ENCODE peak calls at places on chromosome 5, in four cellular contexts. R is GM23248, Q is neural progenitor cell, T is heart right ventricle. L is an unnamed sample. For H3K9me3 and H3K4me1, the result is how much of the 10 kb centered on the place peaks cover.

GRCh38 chr5:168020522-168021294 is 270.7 kb upstream of the WWC1 start:
- DNase-seq in T (peak), Q (no peak), R (peak), L (no peak)

GRCh38 chr5:36552626-36553393 is 53.6 kb upstream of the SLC1A3 start:
- DNase-seq in Q (no peak), R (peak), T (peak), L (no peak)

GRCh38 chr5:3456121-3456681 is 139.4 kb upstream of the IRX1 start:
- DNase-seq in T (no peak), Q (no peak), R (no peak), L (no peak)

GRCh38 chr5:154309361-154309725 is 118.8 kb downstream of the GALNT10 start:
- DNase-seq in R (peak), Q (no peak), T (no peak), L (no peak)

GRCh38 chr5:59621477-59621876 is 272.0 kb downstream of the PDE4D start:
- DNase-seq in T (no peak), Q (no peak), R (peak), L (no peak)

GRCh38 chr5:84494453-84494852 is 109.8 kb upstream of the EDIL3 start:
- DNase-seq in R (peak), T (no peak), Q (no peak), L (no peak)

GRCh38 chr5:120789918-120790714 is 326.0 kb downstream of the PRR16 start:
- DNase-seq in T (no peak), R (no peak), Q (no peak), L (no peak)

GRCh38 chr5:159337291-159337974 is 7.1 kb upstream of the IL12B start:
- DNase-seq in Q (no peak), T (no peak), R (peak), L (no peak)

GRCh38 chr5:82312373-82312856 is 34.3 kb upstream of the RPS23 start:
- DNase-seq in R (peak), Q (peak), T (peak), L (no peak)

DNA sequence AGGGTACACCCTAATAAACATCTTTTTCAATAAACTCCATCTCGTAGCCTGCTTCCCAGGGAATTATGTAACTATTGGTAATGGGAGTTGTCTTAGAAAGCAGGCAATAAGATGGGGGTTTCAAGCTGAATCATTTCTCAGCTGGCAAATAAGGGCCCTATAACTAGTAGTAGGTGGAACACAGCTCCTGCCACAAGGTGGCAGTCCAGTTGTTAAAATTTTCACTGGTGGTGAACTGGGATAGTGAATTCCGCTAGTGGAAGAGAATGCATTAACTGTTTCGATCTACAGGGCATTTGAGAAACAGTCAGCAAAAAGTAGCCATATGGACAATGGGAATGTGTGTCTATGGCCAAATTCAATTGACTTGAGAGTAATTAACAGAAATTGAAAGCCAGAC is 27.7 kb downstream of the PCDHB15 start:
- DNase-seq in T (no peak), R (no peak), Q (no peak), L (no peak)
- H3K9me3 ChIP-seq in T (under half), R (under half), Q (under half), L (half or more)

GRCh38 chr5:56732147-56732546 is 83.2 kb upstream of the MAP3K1 start:
- DNase-seq in R (no peak), Q (no peak), T (no peak), L (no peak)
- H3K4me1 ChIP-seq in R (under half), Q (under half), T (under half), L (under half)

GRCh38 chr5:141303756-141304155 is at the start of gene SLC25A2:
- DNase-seq in Q (no peak), R (no peak), T (no peak), L (no peak)

GRCh38 chr5:141306630-141307029 is 2.8 kb upstream of the SLC25A2 start:
- DNase-seq in Q (no peak), T (no peak), R (no peak), L (no peak)
- H3K9me3 ChIP-seq in Q (under half), T (under half), R (under half), L (half or more)

DNA sequence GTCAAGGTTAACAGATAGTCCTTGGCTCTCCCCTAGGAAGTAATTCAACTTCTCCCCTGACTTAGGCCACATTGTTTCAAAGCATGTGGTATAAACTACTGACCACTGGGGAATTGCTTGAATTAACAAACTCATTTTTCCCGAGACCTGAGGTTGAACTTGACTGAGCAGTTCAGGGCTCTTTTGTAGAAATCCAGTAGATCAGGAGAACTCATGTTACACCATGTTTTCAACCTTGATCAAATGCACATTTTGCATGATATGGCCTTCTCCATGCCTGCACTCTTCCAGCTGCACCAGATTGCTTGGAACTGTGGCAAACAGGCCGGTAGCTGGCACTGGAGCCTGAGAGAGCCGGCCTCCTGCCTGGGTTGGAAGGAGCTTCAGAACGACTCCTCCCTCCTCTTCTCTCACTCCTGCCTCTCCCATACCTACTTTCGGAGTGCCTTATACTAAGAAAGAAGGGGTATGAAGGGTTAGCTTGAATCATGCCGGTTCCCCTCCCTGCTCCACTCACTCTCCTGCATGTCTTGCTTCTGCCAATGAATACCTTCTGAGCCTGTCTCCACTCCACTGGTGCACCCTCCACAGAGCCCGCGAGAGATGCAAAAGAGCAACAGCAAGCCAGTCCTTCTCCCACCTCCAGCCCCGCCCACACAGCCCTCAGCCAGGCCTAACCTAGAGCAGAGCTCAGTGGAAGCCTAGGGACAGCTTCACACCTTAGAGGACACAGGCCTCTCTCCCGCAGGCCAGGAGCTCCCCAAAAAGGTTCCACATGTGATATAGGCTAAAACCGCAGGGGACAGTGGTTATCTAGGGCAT is 159.4 kb downstream of the MACROH2A1 start:
- DNase-seq in T (no peak), R (no peak), Q (no peak), L (peak)
- H3K4me1 ChIP-seq in T (under half), R (under half), Q (under half), L (under half)

DNA sequence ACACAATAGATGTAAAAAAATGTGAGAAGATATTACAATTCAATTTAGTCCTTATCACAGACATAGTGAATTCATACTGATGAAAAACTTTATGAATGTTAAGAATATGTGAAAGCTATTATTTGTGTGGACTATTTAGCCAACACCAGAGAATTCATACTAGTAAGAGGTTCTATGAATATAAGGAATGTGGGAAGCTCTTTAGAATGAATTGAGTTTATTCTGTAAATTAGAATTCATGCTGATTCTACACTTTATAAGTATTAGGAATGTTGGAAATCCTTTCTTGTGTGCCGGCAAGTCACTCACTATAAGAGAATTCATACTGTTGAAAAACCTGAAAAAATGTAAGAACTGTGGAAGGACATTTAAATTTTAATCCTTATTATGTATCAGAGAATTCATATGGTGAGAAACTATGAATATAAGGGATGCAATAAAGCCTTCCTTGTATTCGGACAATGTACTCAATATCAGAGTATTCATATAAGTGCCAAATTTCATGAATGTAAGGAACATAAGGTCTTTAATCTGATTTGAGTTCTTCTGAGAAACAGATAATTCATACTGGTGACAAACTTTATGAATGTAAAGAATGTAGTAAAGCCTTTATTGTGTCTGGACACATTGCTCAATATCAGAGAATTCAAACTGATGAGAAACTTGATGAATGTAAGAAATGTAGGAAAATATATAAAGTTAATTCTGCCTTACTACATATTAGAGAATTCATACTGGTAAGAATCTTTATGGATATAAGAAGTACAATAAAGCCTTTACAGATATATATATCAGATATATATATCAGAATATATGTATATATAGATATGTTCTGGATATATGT is 21.5 kb upstream of the PCDHA1 start:
- DNase-seq in T (no peak), R (peak), Q (no peak), L (no peak)
- H3K9me3 ChIP-seq in T (under half), R (under half), Q (under half), L (half or more)

DNA sequence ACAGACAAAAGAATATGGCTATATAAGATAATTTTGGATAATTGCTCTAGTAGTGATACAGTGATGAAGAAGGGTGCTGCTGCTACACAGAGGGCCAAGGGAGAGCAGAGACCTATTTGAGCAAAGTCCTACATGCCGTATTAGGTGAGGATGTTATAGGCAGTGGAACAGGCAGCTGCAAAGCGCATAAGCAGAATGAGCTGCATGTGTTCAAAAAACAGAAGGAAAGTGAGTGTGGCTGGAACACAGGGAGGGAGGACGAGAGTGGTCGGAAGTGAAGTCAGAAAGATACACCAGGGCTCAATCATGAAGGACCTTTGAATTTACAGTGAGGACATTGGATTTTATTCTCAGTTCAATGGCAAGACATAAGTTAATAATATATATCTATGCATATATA is 35.4 kb downstream of the ITGA2 start:
- DNase-seq in R (no peak), Q (no peak), T (no peak), L (no peak)
- H3K4me1 ChIP-seq in R (half or more), Q (under half), T (under half), L (under half)

DNA sequence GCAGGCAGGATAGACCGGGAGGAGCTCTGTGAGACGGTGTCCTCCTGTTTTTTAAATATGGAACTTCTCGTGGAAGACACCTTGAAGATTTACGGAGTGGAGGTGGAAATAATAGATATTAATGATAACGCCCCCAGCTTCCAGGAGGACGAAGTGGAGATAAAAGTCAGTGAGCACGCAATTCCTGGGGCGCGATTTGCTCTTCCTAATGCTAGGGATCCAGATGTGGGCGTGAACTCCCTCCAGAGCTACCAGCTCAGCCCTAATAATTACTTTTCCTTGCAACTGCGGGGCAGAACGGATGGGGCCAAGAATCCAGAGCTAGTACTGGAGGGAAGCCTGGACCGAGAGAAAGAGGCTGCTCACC is 621 bp downstream of the PCDHGA11 start:
- DNase-seq in T (no peak), Q (no peak), R (peak), L (no peak)
- H3K9me3 ChIP-seq in T (under half), Q (half or more), R (under half), L (under half)

GRCh38 chr5:115579216-115579615 is 23.1 kb downstream of the TICAM2 start:
- DNase-seq in T (no peak), R (no peak), Q (no peak), L (no peak)
- H3K4me1 ChIP-seq in T (under half), R (under half), Q (under half), L (under half)

GRCh38 chr5:171438753-171439152 is 19.3 kb downstream of the FGF18 start:
- DNase-seq in T (no peak), R (no peak), Q (no peak), L (no peak)
- H3K9me3 ChIP-seq in T (under half), R (under half), Q (under half), L (under half)

L was measured in kidney.